ENCODE peak calls at places on chromosomes 4 and X, in nine cellular contexts. N is HFFc6, J is lung, P is kidney, K is left ventricle myocardium inferior, I is mesothelial cell of epicardium, O is omental fat pad, G is mammary epithelial cell, B is PC-9. X is an unnamed sample.

GRCh38 chrX:140274761-140275525 is 229.9 kb downstream of the SOX3 start:
- DNase-seq in N (no peak), J (no peak), P (no peak), K (no peak), I (no peak), O (no peak), G (peak), B (no peak), X (no peak)

GRCh38 chr4:15717126-15717525 is 14.3 kb downstream of the BST1 start:
- DNase-seq in N (peak), J (no peak), P (no peak), K (no peak), I (no peak), O (no peak), G (no peak), B (no peak), X (no peak)

GRCh38 chrX:23742693-23743622 is at the start of gene ACOT9:
- DNase-seq in N (peak), J (peak), P (peak), K (peak), I (peak), O (peak), G (peak), B (peak), X (peak)

GRCh38 chr4:103425406-103425805 is 227.3 kb upstream of the CENPE start:
- DNase-seq in N (no peak), J (no peak), P (no peak), K (no peak), I (no peak), O (no peak), G (no peak), B (no peak), X (no peak)

GRCh38 chrX:46125139-46125538 is 420.1 kb downstream of the ZNF674 start:
- DNase-seq in N (no peak), J (no peak), P (no peak), K (no peak), I (no peak), O (no peak), G (no peak), B (no peak), X (no peak)

GRCh38 chrX:40049084-40049641 is 48.6 kb downstream of the BCOR start:
- DNase-seq in N (no peak), J (no peak), P (no peak), K (no peak), I (no peak), O (no peak), G (no peak), B (no peak), X (no peak)

GRCh38 chrX:39639871-39640270 is 457.9 kb downstream of the BCOR start:
- DNase-seq in N (no peak), J (no peak), P (no peak), K (no peak), I (no peak), O (no peak), G (peak), B (no peak), X (no peak)

GRCh38 chr4:7195546-7196282 is 3.4 kb downstream of the SORCS2 start:
- DNase-seq in N (no peak), J (no peak), P (no peak), K (no peak), I (no peak), O (no peak), G (no peak), B (no peak), X (no peak)

GRCh38 chr4:3304831-3305609 is 12.2 kb downstream of the RGS12 start:
- DNase-seq in N (no peak), J (no peak), P (peak), K (no peak), I (no peak), O (no peak), G (no peak), B (no peak), X (peak)

GRCh38 chr4:172962564-172963353 is 205.9 kb upstream of the GALNT7 start:
- DNase-seq in N (peak), J (peak), P (no peak), K (no peak), I (no peak), O (no peak), G (peak), B (no peak), X (no peak)

GRCh38 chrX:134985479-134985878 is 5.3 kb upstream of the SMIM10 start:
- DNase-seq in N (no peak), J (no peak), P (no peak), K (no peak), I (no peak), O (no peak), G (no peak), B (no peak), X (no peak)

GRCh38 chrX:130393451-130394074 is 8.1 kb upstream of the GPR119 start:
- DNase-seq in N (peak), J (peak), P (no peak), K (no peak), I (no peak), O (no peak), G (peak), B (peak), X (no peak)

GRCh38 chr4:64539234-64539849 is 130.1 kb upstream of the TECRL start:
- DNase-seq in N (peak), J (peak), P (no peak), K (no peak), I (no peak), O (no peak), G (peak), B (no peak), X (no peak)

GRCh38 chrX:130702867-130703707 is 199.9 kb downstream of the ENOX2 start:
- DNase-seq in N (peak), J (no peak), P (no peak), K (no peak), I (no peak), O (no peak), G (no peak), B (no peak), X (no peak)

GRCh38 chrX:102067966-102068723 is 57.3 kb upstream of the TCEAL2 start:
- DNase-seq in N (peak), J (no peak), P (no peak), K (no peak), I (no peak), O (no peak), G (peak), B (no peak), X (no peak)

GRCh38 chr4:81019016-81019415 is 11.5 kb upstream of the BMP3 start:
- DNase-seq in N (no peak), J (no peak), P (no peak), K (no peak), I (no peak), O (no peak), G (no peak), B (no peak), X (no peak)

GRCh38 chrX:110442631-110443030 is 84.0 kb downstream of the RTL9 start:
- DNase-seq in N (peak), J (no peak), P (no peak), K (no peak), I (no peak), O (no peak), G (peak), B (no peak), X (no peak)

GRCh38 chr4:53763813-53764597 is 172.7 kb upstream of the LNX1 start:
- DNase-seq in N (peak), J (no peak), P (peak), K (no peak), I (no peak), O (no peak), G (peak), B (peak), X (no peak)

DNA sequence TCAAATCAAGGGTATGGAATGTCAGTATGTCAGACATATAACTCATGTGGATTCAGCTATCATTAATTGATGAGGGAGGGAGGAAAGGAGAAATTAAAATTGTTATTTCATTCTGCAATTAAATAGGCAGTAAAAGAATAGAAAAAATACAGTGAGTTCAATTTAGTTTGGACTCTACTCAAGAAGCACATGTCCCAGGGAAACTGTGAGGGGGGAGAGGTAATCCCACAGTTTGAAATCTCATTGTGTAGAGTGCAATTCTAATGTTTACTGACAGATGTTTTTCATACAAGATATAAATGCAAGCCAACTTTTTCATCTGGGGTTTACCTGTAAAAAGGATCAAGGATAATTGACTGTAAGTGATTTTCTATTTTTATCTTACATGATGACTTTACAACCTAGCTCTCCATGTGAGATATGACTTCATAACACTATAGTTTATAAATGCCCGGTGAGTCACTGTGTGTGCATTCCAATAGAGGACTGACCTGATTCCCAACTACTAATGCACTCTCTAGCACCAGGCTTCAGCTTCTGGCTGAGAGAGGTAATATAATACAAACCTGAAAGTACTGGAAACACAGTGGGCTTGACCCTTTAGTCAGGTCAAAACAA is 35.2 kb upstream of the SCD5 start:
- DNase-seq in N (peak), J (no peak), P (no peak), K (no peak), I (no peak), O (no peak), G (peak), B (peak), X (no peak)
- TF ChIP-seq CTCF in N (peak), J (no peak), P (no peak), K (no peak), I (no peak), O (no peak), G (peak), B (no peak), X (peak)

DNA sequence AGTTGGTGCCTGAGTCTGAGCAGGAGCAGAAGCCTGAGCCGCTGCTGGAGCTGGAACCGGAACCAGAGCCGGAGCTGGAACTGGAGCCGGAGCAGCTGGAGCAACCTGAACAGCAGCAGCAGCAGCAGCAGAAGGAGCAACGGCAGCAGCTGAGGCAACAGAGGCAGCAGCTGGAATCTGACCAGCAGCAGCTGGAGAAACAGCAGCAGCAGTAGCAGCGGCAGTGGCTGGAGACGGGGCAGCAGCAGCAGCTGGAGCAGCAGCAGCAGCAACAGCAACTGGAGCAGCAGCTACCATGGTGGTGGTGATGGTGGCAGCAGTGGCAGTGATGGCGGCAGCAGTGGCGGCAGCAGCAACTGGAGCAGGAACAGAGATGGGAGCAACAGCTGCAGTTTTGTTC is 61.5 kb downstream of the AMOT start:
- DNase-seq in N (no peak), J (no peak), P (peak), K (no peak), I (no peak), O (no peak), G (no peak), B (no peak), X (no peak)
- TF ChIP-seq CTCF in N (no peak), J (no peak), P (no peak), K (no peak), I (no peak), O (no peak), G (no peak), B (no peak), X (no peak)

GRCh38 chrX:56248492-56248891 is 16.3 kb downstream of the KLF8 start:
- DNase-seq in N (peak), J (peak), P (no peak), K (peak), I (no peak), O (no peak), G (no peak), B (no peak), X (no peak)
- TF ChIP-seq CTCF in N (peak), J (peak), P (peak), K (peak), I (peak), O (peak), G (peak), B (peak), X (peak)

GRCh38 chr4:87390931-87391782 is at the start of gene HSD17B11:
- DNase-seq in N (peak), J (peak), P (peak), K (peak), I (peak), O (peak), G (peak), B (peak), X (no peak)
- TF ChIP-seq CTCF in N (peak), J (no peak), P (peak), K (peak), I (no peak), O (no peak), G (peak), B (no peak), X (peak)

GRCh38 chrX:53082773-53083616 is 828 bp downstream of the TSPYL2 start:
- DNase-seq in N (no peak), J (no peak), P (no peak), K (no peak), I (no peak), O (no peak), G (no peak), B (no peak), X (no peak)

GRCh38 chrX:53084863-53085262 is 2.7 kb downstream of the TSPYL2 start:
- DNase-seq in N (no peak), J (no peak), P (no peak), K (no peak), I (no peak), O (no peak), G (no peak), B (no peak), X (no peak)

GRCh38 chrX:53080628-53081580 is 1.3 kb upstream of the TSPYL2 start:
- DNase-seq in N (no peak), J (no peak), P (no peak), K (no peak), I (no peak), O (no peak), G (no peak), B (no peak), X (no peak)

GRCh38 chrX:53084043-53084570 is 1.9 kb downstream of the TSPYL2 start:
- DNase-seq in N (no peak), J (no peak), P (no peak), K (no peak), I (no peak), O (no peak), G (no peak), B (no peak), X (no peak)

DNA sequence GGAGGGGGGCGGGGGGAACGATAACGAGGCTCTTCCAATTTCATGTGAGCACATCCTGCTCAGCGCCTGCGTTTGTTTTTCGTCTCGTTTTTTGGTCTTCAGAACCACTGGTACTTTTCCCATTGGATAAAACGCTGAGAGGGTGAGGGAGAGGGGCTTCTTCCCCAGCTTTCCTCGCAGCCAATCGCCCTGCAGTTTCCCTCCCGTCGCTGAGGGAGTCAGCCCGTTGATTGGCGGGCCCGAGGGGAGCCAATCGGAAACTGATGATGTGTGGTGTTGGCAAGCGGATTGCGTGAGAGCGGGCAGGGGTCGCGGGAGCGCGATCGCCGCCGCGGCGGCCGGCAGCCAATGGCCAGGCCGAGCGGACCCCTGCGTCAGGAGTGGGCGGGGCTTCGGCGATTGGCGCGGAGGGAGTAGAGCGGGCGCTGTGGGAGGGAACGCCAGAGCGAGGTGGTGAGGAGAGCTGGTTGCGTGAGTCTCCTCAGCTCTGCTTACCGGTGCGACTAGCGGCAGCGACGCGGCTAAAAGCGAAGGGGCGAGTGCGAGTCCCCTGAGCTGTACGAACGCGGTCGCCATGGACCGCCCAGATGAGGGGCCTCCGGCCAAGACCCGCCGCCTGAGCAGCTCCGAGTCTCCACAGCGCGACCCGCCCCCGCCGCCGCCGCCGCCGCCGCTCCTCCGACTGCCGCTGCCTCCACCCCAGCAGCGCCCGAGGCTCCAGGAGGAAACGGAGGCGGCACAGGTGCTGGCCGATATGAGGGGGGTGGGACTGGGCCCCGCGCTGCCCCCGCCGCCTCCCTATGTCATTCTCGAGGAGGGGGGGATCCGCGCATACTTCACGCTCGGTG is at the start of gene TSPYL2:
- DNase-seq in N (peak), J (peak), P (peak), K (peak), I (peak), O (peak), G (peak), B (peak), X (peak)
- TF ChIP-seq CTCF in N (no peak), J (no peak), P (no peak), K (no peak), I (no peak), O (no peak), G (no peak), B (no peak), X (no peak)

GRCh38 chrX:51456814-51457213 is 39.6 kb downstream of the NUDT11 start:
- DNase-seq in N (no peak), J (no peak), P (no peak), K (no peak), I (no peak), O (no peak), G (no peak), B (no peak), X (no peak)
- TF ChIP-seq CTCF in N (no peak), J (no peak), P (no peak), K (no peak), I (no peak), O (no peak), G (no peak), B (no peak), X (peak)

DNA sequence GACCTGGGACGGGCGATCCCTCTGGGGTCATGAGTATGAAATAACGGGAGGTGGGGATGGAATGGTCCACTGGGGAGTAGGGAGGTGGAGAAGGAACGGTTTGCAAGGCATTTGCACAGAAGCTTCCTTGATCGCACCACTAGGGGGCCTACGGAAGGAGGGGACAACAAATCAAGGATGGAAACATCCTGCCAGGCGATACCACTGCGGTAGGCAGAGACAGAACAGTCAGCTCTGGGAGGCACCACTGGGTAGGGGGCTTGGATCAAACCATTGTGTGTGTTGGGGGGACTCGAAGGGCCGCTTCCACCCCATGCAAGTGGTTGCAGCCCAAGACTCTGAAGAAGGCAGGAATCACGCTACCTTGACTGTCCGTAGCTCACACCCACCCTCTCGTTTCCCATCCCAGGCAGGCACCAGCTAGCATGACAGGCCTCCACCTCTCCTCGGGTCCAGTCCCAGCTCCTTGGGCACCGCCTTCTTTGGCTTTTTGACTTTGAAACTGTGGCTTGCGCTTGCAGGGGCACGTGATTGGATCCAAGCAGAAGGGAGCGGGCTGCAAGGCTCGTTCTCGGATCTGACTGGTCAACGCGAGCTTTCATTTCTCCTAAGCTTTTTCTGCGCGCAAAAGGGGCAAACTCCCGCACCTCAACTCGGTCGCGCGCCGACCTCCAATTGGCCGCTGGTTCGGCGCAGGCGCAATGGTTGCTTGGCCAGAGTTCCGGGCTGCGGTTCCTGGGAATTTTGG is 28.4 kb downstream of the GAGE1 start:
- DNase-seq in N (no peak), J (no peak), P (no peak), K (peak), I (no peak), O (no peak), G (peak), B (no peak), X (no peak)
- TF ChIP-seq CTCF in N (no peak), J (no peak), P (peak), K (no peak), I (peak), O (no peak), G (no peak), B (no peak), X (peak)

DNA sequence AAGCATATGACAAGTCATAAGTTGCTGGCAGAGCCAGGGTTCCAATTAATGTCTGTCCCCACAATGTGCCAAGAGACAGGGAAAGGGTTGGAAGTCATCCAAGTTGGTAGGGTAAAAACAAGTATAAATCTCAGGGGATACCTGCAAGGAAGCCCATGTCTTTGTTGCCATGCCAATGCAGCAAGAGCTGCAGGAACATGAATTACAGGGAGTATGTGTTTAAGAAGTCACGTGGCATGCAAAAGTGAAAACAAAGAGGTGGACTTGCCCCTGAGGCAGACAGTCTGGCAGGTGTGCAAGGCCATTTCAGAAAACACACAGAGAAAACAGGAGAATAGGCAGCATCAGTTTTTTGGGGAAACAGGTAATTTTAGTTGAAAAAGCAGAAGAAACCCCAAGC is 29.4 kb downstream of the C4orf51 start:
- DNase-seq in N (no peak), J (no peak), P (no peak), K (no peak), I (no peak), O (no peak), G (no peak), B (no peak), X (no peak)
- TF ChIP-seq CTCF in N (no peak), J (no peak), P (no peak), K (no peak), I (no peak), O (no peak), G (no peak), B (no peak), X (no peak)

X was measured in chondrocyte.